ENCODE peak calls at places on chromosomes 13 and 19, in eight cellular contexts. G is suprapubic skin, B is transverse colon, Z is natural killer cell, F is IMR-90, U is fibroblast of mammary gland, R is colonic mucosa, Q is nephron progenitor cell. A is an unnamed sample.

GRCh38 chr19:39679791-39680168 is 24.1 kb downstream of the LGALS16 start:
- DNase-seq in B (no peak), F (no peak), U (no peak), G (no peak), R (no peak), Q (no peak), Z (no peak), A (no peak)

GRCh38 chr19:53308339-53308811 is 25.2 kb upstream of the ZNF845 start:
- DNase-seq in F (no peak), B (no peak), R (no peak), G (no peak), U (peak), Z (no peak), Q (no peak), A (peak)

GRCh38 chr13:41457589-41458186 is 338 bp downstream of the RGCC start:
- DNase-seq in B (no peak), Q (peak), G (peak), U (no peak), Z (peak), F (no peak), R (peak), A (no peak)

GRCh38 chr19:56639217-56639616 is 3.7 kb upstream of the SMIM17 start:
- DNase-seq in F (peak), R (no peak), U (peak), B (no peak), G (no peak), Z (no peak), Q (peak), A (no peak)

GRCh38 chr19:46216612-46217011 is 12.9 kb upstream of the IGFL1 start:
- DNase-seq in G (no peak), F (no peak), R (no peak), Z (no peak), U (no peak), B (no peak), Q (no peak), A (peak)

GRCh38 chr13:38664920-38665319 is 22.0 kb upstream of the FREM2 start:
- DNase-seq in Z (no peak), R (no peak), B (no peak), F (no peak), G (no peak), U (no peak), Q (no peak), A (no peak)

GRCh38 chr19:6392219-6393073 is 518 bp downstream of the GTF2F1 start:
- DNase-seq in U (no peak), R (no peak), Z (no peak), F (no peak), G (no peak), B (no peak), Q (no peak), A (no peak)

GRCh38 chr19:6033744-6034264 is 55.9 kb upstream of the RANBP3 start:
- DNase-seq in F (no peak), B (no peak), Q (no peak), U (no peak), R (no peak), G (peak), Z (no peak), A (peak)

GRCh38 chr19:30082611-30083010 is 140.6 kb downstream of the URI1 start:
- DNase-seq in B (no peak), F (no peak), Q (no peak), U (no peak), Z (no peak), G (no peak), R (no peak), A (no peak)

GRCh38 chr13:24921881-24922280 is 157.9 kb downstream of the RNF17 start:
- DNase-seq in Z (no peak), R (no peak), G (no peak), F (no peak), B (no peak), Q (no peak), U (no peak), A (no peak)
- TF ChIP-seq CTCF in Z (no peak), R (no peak), G (no peak), F (no peak), B (no peak), Q (no peak), U (no peak), A (no peak)

GRCh38 chr13:48648446-48648845 is 5.3 kb upstream of the CYSLTR2 start:
- DNase-seq in G (no peak), Q (no peak), F (no peak), U (no peak), Z (no peak), R (no peak), B (no peak), A (no peak)

GRCh38 chr13:48646791-48647190 is 6.9 kb upstream of the CYSLTR2 start:
- DNase-seq in B (no peak), G (no peak), Q (no peak), F (no peak), U (no peak), R (no peak), Z (no peak), A (no peak)

GRCh38 chr13:48644951-48645350 is 8.8 kb upstream of the CYSLTR2 start:
- DNase-seq in F (no peak), U (no peak), Q (no peak), G (no peak), R (no peak), Z (no peak), B (no peak), A (no peak)

GRCh38 chr13:48645845-48646244 is 7.9 kb upstream of the CYSLTR2 start:
- DNase-seq in F (no peak), Q (no peak), B (no peak), G (no peak), U (no peak), R (no peak), Z (no peak), A (no peak)

GRCh38 chr13:48647625-48648024 is 6.1 kb upstream of the CYSLTR2 start:
- DNase-seq in Q (no peak), U (no peak), G (no peak), F (no peak), B (peak), Z (no peak), R (no peak), A (no peak)
- TF ChIP-seq CTCF in Q (no peak), U (no peak), G (no peak), F (no peak), B (peak), Z (no peak), R (peak), A (no peak)

GRCh38 chr13:97474581-97474980 is 40.6 kb downstream of the RAP2A start:
- DNase-seq in G (no peak), R (no peak), F (peak), Q (no peak), B (no peak), U (no peak), Z (no peak), A (no peak)
- TF ChIP-seq CTCF in G (no peak), R (no peak), F (no peak), Q (no peak), B (no peak), U (no peak), Z (no peak), A (no peak)

GRCh38 chr19:49807888-49808675 is 5.0 kb downstream of the FUZ start:
- DNase-seq in Q (no peak), F (no peak), G (no peak), B (no peak), U (no peak), R (no peak), Z (no peak), A (no peak)

GRCh38 chr19:49809987-49810389 is 3.1 kb downstream of the FUZ start:
- DNase-seq in G (no peak), U (no peak), R (no peak), Q (no peak), F (no peak), B (no peak), Z (no peak), A (no peak)

GRCh38 chr19:49808762-49809154 is 4.3 kb downstream of the FUZ start:
- DNase-seq in U (peak), G (peak), R (peak), Z (peak), Q (peak), F (peak), B (peak), A (peak)

GRCh38 chr19:49811328-49811727 is 1.8 kb downstream of the FUZ start:
- DNase-seq in R (no peak), Q (no peak), B (no peak), F (no peak), Z (no peak), U (no peak), G (no peak), A (no peak)

DNA sequence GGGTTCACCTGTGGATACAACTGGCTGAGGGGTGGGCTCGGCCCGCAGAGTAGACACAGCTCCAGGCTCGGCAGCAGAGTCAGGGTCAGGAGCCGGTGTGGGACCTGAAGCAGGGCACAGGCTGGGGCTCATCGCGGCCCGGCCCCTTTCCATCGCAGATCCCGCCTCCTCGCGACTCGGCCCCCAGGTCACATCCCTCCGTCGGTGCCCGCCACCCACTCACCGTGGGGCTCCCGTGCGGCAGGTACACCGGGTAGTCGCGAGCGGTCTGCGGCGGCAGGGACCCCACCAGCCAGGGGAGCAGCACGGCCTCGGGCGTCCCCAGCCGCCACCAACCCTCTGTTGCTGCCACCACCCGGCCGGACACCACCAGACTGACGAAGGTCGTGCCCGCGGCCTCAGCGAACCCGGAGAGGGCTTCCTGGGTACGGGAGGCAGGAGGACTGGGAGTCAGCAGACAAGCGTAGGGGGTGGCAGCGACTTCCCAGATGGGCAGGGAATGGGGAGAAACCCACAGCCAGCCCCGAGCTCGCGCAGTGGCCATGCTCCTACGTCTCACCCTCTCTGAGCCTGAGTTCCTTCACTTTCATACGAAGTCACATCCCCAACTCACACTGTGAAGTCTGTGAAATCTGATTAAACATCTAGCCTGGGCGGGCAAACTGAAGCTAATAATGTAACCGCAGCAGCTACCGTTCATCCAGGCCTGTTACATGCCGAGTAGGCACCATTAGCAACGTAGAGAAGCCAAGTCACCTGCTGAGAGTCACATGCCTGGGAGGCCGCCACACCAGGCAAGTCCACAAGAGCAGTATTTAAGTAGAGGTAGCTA is 3.7 kb downstream of the FUZ start:
- DNase-seq in U (no peak), Z (peak), F (no peak), G (peak), Q (peak), B (peak), R (peak), A (peak)
- TF ChIP-seq CTCF in U (no peak), Z (no peak), F (no peak), G (no peak), Q (no peak), B (no peak), R (no peak), A (no peak)

GRCh38 chr13:100541882-100542545 is 46.6 kb downstream of the GGACT start:
- DNase-seq in U (no peak), Z (no peak), F (no peak), G (no peak), R (peak), Q (no peak), B (no peak), A (no peak)

GRCh38 chr13:100537486-100537885 is 51.1 kb downstream of the GGACT start:
- DNase-seq in Q (no peak), F (no peak), B (no peak), Z (no peak), G (no peak), U (no peak), R (peak), A (no peak)

GRCh38 chr13:100542546-100543156 is 45.9 kb downstream of the GGACT start:
- DNase-seq in U (peak), F (peak), Q (no peak), R (no peak), Z (no peak), G (no peak), B (no peak), A (no peak)

GRCh38 chr13:100537951-100538462 is 50.6 kb downstream of the GGACT start:
- DNase-seq in G (no peak), Z (no peak), U (no peak), F (no peak), B (no peak), Q (no peak), R (no peak), A (no peak)

DNA sequence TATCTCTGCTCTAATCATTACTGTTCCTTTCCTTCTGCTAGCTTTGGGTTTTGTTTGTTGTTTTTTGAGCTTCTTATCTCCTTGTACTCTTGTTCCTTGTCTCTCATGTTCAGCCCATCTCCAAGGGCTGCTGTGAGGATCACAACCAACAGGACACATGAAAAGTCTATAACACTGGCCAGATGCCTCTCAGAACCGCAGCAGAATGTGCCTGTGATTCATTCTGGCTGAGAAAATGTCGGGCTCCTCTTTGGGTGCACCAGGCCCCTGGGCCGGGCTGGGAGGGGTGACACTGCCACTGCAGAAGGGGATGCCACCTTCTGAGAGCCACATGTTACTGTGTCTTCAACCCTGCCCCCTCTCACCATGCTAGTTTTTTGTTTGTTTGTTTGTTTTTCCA is 48.0 kb downstream of the GGACT start:
- DNase-seq in G (no peak), R (peak), U (peak), F (peak), B (no peak), Z (no peak), Q (no peak), A (no peak)
- TF ChIP-seq CTCF in G (no peak), R (no peak), U (no peak), F (no peak), B (no peak), Z (no peak), Q (no peak), A (no peak)

GRCh38 chr19:17079710-17080440 is 4.3 kb downstream of the MYO9B start:
- DNase-seq in Q (no peak), F (peak), B (peak), U (peak), Z (peak), G (peak), R (peak), A (peak)
- TF ChIP-seq CTCF in Q (no peak), F (peak), B (peak), U (peak), Z (peak), G (peak), R (peak), A (peak)

GRCh38 chr19:3310280-3310679 is 56.1 kb upstream of the NFIC start:
- DNase-seq in Z (no peak), F (no peak), G (no peak), Q (no peak), U (no peak), B (no peak), R (no peak), A (no peak)

GRCh38 chr19:3310711-3311110 is 55.7 kb upstream of the NFIC start:
- DNase-seq in R (no peak), Z (no peak), Q (no peak), G (no peak), B (no peak), F (no peak), U (no peak), A (no peak)

GRCh38 chr19:3309724-3310123 is 56.7 kb upstream of the NFIC start:
- DNase-seq in F (no peak), Q (no peak), Z (no peak), U (no peak), G (no peak), B (no peak), R (no peak), A (no peak)

GRCh38 chr19:3302755-3303154 is 63.6 kb upstream of the NFIC start:
- DNase-seq in Z (no peak), B (no peak), G (no peak), F (no peak), U (no peak), R (no peak), Q (no peak), A (no peak)

DNA sequence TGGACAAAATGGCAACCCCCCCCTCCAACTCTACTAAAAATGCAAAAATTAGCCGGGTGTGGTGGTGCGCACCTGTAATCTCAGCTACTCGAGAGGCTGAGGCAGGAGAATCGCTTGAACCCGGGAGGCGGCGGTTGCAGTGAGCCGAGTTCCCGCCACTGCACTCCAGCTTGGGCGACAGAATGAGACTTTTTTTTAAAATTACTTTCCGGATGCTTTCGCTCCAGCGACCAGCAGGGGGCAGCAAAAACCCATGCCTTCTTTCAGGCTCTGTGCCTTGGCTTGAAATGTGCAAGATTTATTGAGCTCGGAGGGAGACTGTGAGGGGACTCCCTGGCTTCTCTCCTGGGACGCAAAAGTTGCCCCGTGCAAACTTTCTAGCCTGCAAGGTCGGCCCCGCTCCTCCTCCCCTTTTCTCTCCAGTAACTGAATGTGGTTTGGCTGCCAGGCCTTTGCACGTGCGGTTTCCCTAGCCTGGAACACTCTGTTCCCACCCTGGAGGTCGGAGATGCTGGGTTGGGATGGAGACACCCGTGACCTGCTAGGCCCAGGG is 61.4 kb upstream of the NFIC start:
- DNase-seq in G (no peak), U (peak), Z (peak), Q (peak), F (peak), R (peak), B (peak), A (peak)
- TF ChIP-seq CTCF in G (peak), U (peak), Z (peak), Q (peak), F (peak), R (peak), B (peak), A (peak)

DNA sequence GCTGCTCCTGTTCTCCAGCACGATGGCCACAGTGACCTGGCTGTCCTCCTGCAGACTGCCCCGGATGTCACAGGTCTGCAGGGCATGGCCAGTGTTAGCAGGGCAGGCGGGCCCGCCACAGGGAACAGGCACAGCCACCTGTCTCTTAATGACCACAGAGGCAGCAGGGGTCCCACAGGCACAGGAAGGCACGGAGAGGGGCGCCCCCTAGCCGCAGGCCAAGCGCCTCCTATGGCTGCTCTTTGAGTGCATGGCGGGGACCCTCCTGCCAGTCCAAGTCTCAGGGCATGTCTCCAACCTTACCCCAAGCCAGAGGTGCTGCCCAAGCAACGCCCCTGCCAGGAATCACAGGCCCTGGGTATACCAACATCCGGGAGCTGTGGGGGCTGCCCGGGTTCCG is 14.1 kb downstream of the IZUMO4 start:
- DNase-seq in F (no peak), R (no peak), Z (no peak), U (no peak), Q (no peak), G (no peak), B (no peak), A (no peak)
- TF ChIP-seq CTCF in F (no peak), R (no peak), Z (no peak), U (no peak), Q (no peak), G (no peak), B (no peak), A (no peak)

GRCh38 chr13:67410645-67411044 is 180.5 kb upstream of the PCDH9 start:
- DNase-seq in R (no peak), B (no peak), G (no peak), F (no peak), Q (no peak), U (no peak), Z (no peak), A (no peak)

GRCh38 chr13:67421475-67421874 is 191.3 kb upstream of the PCDH9 start:
- DNase-seq in Z (no peak), F (no peak), Q (no peak), B (no peak), U (no peak), R (no peak), G (no peak), A (no peak)

DNA sequence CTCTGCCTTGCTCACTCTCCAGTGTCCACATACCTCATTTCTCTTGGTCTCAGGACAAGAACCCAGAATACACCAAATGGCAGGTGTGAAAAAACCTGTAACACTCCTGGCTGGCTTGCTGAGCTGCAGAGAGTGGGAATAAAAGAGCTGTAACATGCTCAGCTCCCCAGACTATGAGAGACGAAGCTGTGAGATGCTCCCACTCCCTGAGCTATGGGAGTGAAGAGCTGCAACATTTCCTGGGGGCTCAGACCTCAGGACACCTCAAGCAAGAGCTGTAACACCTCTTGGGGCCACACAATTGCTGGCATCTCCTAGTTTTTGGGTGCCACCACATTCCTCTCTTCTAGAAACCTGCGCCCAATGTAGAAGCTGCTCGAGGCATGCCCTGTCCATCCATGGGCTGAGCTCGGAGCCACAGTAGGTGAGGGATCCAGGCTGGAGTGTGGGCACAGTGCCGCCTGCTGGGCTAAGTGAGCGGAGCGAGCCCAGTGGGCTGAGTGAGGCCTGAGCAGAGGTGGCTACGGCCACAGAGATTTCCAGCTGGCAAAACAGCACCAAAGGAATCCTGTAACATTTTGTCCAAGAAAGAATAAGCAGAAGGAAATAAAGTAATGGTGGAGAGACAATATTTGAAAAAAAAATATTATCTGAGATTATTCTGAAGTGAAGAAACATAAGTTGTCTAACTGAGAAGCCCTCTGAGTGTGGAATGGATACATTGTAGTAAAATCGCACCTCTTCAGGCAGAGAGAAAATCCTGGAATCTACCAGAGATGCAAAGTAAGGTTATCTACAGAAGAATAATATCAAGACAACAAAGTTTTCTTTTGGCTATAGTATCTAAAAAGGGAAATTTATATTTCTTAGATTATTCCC is 186.2 kb upstream of the PCDH9 start:
- DNase-seq in Q (peak), F (peak), R (no peak), B (no peak), U (peak), Z (no peak), G (no peak), A (peak)
- TF ChIP-seq CTCF in Q (peak), F (peak), R (no peak), B (no peak), U (peak), Z (no peak), G (no peak), A (no peak)

A was measured in testis.